ENCODE peak calls at places on chromosomes 5 and 9, in five cellular contexts. One of them, this sample, is unnamed.

GRCh38 chr5:1444361-1445189 is 665 bp downstream of the SLC6A3 start:
- DNase-seq in IMR-90: no peak
- DNase-seq in neuronal stem cell: no peak
- DNase-seq in mesendoderm: no peak
- DNase-seq in trophoblast cell: no peak
- DNase-seq in this sample: no peak

GRCh38 chr9:95305770-95306492 is 11.6 kb downstream of the FANCC start:
- DNase-seq in IMR-90: peak; percentile 55
- DNase-seq in neuronal stem cell: no peak
- DNase-seq in mesendoderm: no peak
- DNase-seq in trophoblast cell: no peak
- DNase-seq in this sample: no peak

GRCh38 chr9:36400332-36401178 is 486 bp upstream of the RNF38 start:
- DNase-seq in IMR-90: peak; percentile 75
- DNase-seq in neuronal stem cell: peak; percentile 84
- DNase-seq in mesendoderm: peak; percentile 92
- DNase-seq in trophoblast cell: peak; percentile 95
- DNase-seq in this sample: peak; percentile 84

GRCh38 chr5:122704247-122705036 is 70.4 kb upstream of the SNX2 start:
- DNase-seq in IMR-90: peak; percentile 67
- DNase-seq in neuronal stem cell: no peak
- DNase-seq in mesendoderm: peak; percentile 58
- DNase-seq in trophoblast cell: no peak
- DNase-seq in this sample: no peak

GRCh38 chr5:7802855-7803254 is 48.1 kb downstream of the CFAP90 start:
- DNase-seq in IMR-90: no peak
- DNase-seq in neuronal stem cell: no peak
- DNase-seq in mesendoderm: no peak
- DNase-seq in trophoblast cell: peak; percentile 78
- DNase-seq in this sample: no peak

GRCh38 chr5:108251350-108251749 is 130.5 kb downstream of the FBXL17 start:
- DNase-seq in IMR-90: peak; percentile 12
- DNase-seq in neuronal stem cell: no peak
- DNase-seq in mesendoderm: no peak
- DNase-seq in trophoblast cell: no peak
- DNase-seq in this sample: no peak

GRCh38 chr9:109497193-109498165 is 628 bp downstream of the PTPN3 start:
- DNase-seq in IMR-90: no peak
- DNase-seq in neuronal stem cell: no peak
- DNase-seq in mesendoderm: no peak
- DNase-seq in trophoblast cell: no peak
- DNase-seq in this sample: no peak

GRCh38 chr5:168227973-168228615 is 63.4 kb upstream of the WWC1 start:
- DNase-seq in IMR-90: no peak
- DNase-seq in neuronal stem cell: no peak
- DNase-seq in mesendoderm: no peak
- DNase-seq in trophoblast cell: no peak
- DNase-seq in this sample: no peak

GRCh38 chr5:60823574-60823973 is 20.5 kb downstream of the ELOVL7 start:
- DNase-seq in IMR-90: no peak
- DNase-seq in neuronal stem cell: no peak
- DNase-seq in mesendoderm: no peak
- DNase-seq in trophoblast cell: no peak
- DNase-seq in this sample: no peak

GRCh38 chr5:96569332-96569731 is 92.8 kb upstream of the CAST start:
- DNase-seq in IMR-90: no peak
- DNase-seq in neuronal stem cell: no peak
- DNase-seq in mesendoderm: no peak
- DNase-seq in trophoblast cell: no peak
- DNase-seq in this sample: no peak

GRCh38 chr5:96569770-96570169 is 92.4 kb upstream of the CAST start:
- DNase-seq in IMR-90: no peak
- DNase-seq in neuronal stem cell: no peak
- DNase-seq in mesendoderm: no peak
- DNase-seq in trophoblast cell: no peak
- DNase-seq in this sample: no peak

GRCh38 chr5:96572864-96573512 is 89.2 kb upstream of the CAST start:
- DNase-seq in IMR-90: peak; percentile 99
- DNase-seq in neuronal stem cell: no peak
- DNase-seq in mesendoderm: no peak
- DNase-seq in trophoblast cell: no peak
- DNase-seq in this sample: no peak

GRCh38 chr5:96577909-96578308 is 84.3 kb upstream of the CAST start:
- DNase-seq in IMR-90: peak; percentile 82
- DNase-seq in neuronal stem cell: no peak
- DNase-seq in mesendoderm: no peak
- DNase-seq in trophoblast cell: no peak
- DNase-seq in this sample: no peak

GRCh38 chr5:96573513-96573894 is 88.7 kb upstream of the CAST start:
- DNase-seq in IMR-90: no peak
- DNase-seq in neuronal stem cell: no peak
- DNase-seq in mesendoderm: no peak
- DNase-seq in trophoblast cell: no peak
- DNase-seq in this sample: no peak
- H2AK5ac ChIP-seq in IMR-90: peak overlapping the region; percentile 89
- H2AK5ac ChIP-seq in neuronal stem cell: no peak overlapping the region
- H2AK5ac ChIP-seq in mesendoderm: no peak overlapping the region
- H2AK5ac ChIP-seq in trophoblast cell: no peak overlapping the region
- H2AK5ac ChIP-seq in this sample: no peak overlapping the region

DNA sequence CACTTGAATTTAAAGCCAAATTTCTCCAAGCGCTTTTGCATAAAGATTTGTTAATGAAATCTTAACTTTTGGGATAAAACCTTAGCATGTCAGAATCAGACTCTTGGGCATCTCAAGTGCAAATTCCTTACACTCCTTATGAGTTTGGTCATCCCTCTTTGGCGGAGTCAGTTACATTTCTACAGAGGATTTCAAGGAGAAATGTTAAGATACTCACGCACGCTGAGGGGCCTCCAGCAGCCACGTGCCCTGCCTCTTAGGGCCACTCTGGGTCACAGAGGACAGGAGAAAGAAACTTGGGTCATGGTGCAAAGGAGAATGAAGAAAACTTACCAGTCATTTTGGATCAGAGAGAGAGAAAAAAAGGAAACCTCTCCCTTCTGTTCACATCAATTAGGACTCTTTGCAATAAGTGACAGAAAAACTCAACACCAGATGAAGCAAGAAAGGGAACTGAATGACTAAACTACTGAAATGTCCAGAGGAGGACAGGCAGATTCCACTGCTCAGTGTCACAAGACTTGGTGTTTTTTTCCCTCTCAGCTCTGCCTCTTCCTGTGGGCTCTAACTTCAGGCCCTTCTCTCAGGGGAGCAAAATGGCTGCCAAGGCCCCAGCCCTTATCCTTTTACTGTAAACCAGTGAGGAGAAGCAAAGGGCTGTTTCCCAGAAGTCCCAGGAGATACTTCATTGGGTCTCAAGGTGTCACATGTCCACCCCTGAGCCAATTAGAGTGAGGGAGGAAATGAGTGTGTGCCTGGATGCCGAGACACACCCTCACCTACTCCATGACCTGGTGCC is 63.3 kb upstream of the NFIL3 start:
- DNase-seq in IMR-90: peak; percentile 68
- DNase-seq in neuronal stem cell: no peak
- DNase-seq in mesendoderm: peak; percentile 23
- DNase-seq in trophoblast cell: peak; percentile 35
- DNase-seq in this sample: no peak
- H2AK5ac ChIP-seq in IMR-90: peak overlapping the region; percentile 78
- H2AK5ac ChIP-seq in neuronal stem cell: no peak overlapping the region
- H2AK5ac ChIP-seq in mesendoderm: no peak overlapping the region
- H2AK5ac ChIP-seq in trophoblast cell: no peak overlapping the region
- H2AK5ac ChIP-seq in this sample: no peak overlapping the region

DNA sequence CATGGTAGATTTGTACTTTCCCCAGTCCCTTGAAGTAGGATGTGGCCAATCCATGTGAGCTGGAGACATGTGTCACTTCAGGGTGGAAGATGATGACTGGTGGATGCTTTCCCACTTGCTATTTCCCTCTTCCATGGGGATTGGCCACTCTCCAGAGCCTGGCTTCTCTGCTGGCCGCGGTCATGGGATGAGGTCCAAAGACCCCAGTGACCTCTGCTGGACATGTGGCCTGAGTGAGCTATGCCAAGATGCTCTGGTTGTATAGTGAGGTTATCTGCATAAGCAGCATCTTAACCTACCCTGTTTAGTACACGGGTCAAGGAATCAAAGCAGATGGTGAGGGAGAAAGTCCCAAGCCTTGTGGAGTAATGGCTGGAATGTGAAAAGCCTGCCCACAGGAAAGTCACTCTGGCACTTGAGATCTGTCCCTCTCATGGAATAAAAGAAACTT is 47.1 kb downstream of the SH3PXD2B start:
- DNase-seq in IMR-90: peak; percentile 55
- DNase-seq in neuronal stem cell: no peak
- DNase-seq in mesendoderm: no peak
- DNase-seq in trophoblast cell: no peak
- DNase-seq in this sample: no peak
- H2AK5ac ChIP-seq in IMR-90: no peak overlapping the region
- H2AK5ac ChIP-seq in neuronal stem cell: no peak overlapping the region
- H2AK5ac ChIP-seq in mesendoderm: no peak overlapping the region
- H2AK5ac ChIP-seq in trophoblast cell: no peak overlapping the region
- H2AK5ac ChIP-seq in this sample: no peak overlapping the region

DNA sequence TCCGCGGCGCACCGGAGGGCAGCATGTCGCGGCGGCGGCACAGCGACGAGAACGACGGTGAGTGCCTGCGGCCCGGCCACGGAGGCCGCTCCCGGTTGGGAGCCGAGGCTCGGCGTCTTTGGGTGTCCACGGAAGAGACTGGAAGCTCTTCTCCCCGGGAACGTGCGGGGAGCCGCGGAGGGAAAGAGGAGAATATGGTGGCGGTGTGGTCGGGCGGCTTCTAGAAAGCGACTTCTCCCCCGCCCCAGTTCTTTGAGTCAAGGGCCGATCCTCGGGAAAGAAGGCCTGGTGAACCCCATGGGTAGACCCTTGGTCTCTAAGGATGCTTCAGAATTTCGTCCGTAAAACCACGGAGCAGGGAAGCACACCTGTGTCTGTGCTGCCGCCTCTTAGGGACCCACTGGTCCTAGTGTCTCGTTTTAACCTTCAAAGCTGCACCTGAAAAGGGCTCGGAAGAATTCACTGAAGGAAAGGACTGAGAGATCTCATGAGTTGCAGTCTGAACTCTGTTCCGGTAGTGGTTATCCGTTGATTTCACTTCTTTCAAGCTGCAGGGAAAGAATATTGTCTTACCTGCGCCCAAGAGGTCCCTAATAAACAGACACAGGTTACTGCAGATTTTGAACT is 351 bp downstream of the NCBP1 start:
- DNase-seq in IMR-90: peak; percentile 5
- DNase-seq in neuronal stem cell: no peak
- DNase-seq in mesendoderm: no peak
- DNase-seq in trophoblast cell: no peak
- DNase-seq in this sample: no peak
- H2AK5ac ChIP-seq in IMR-90: peak overlapping the region; percentile 57
- H2AK5ac ChIP-seq in neuronal stem cell: peak overlapping the region; percentile 44
- H2AK5ac ChIP-seq in mesendoderm: no peak overlapping the region
- H2AK5ac ChIP-seq in trophoblast cell: peak overlapping the region; percentile 6
- H2AK5ac ChIP-seq in this sample: no peak overlapping the region

DNA sequence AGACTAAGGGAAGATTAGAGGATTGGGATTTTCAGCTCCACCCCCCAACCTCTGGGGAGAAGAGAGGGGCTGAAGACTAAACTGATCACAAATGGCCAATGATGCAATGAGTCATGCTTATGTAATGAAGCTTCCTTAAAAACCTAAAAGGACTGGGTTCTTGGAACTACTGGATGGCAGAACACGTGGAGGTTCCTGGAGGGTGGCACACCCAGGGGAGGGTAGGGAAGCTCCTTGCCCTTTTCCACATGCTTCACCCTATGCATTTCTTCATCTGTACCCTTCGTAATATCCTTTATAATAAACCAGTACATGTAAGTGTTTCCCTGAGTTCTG is 48.6 kb downstream of the ARHGEF28 start:
- DNase-seq in IMR-90: no peak
- DNase-seq in neuronal stem cell: no peak
- DNase-seq in mesendoderm: peak; percentile 24
- DNase-seq in trophoblast cell: no peak
- DNase-seq in this sample: no peak
- H2AK5ac ChIP-seq in IMR-90: peak overlapping the region; percentile 92
- H2AK5ac ChIP-seq in neuronal stem cell: no peak overlapping the region
- H2AK5ac ChIP-seq in mesendoderm: no peak overlapping the region
- H2AK5ac ChIP-seq in trophoblast cell: no peak overlapping the region
- H2AK5ac ChIP-seq in this sample: no peak overlapping the region

GRCh38 chr9:125559894-125560293 is 147.1 kb downstream of the MAPKAP1 start:
- DNase-seq in IMR-90: no peak
- DNase-seq in neuronal stem cell: no peak
- DNase-seq in mesendoderm: no peak
- DNase-seq in trophoblast cell: no peak
- DNase-seq in this sample: no peak

GRCh38 chr9:125561497-125562148 is 145.4 kb downstream of the MAPKAP1 start:
- DNase-seq in IMR-90: no peak
- DNase-seq in neuronal stem cell: no peak
- DNase-seq in mesendoderm: no peak
- DNase-seq in trophoblast cell: no peak
- DNase-seq in this sample: no peak

GRCh38 chr9:125559194-125559593 is 147.8 kb downstream of the MAPKAP1 start:
- DNase-seq in IMR-90: no peak
- DNase-seq in neuronal stem cell: no peak
- DNase-seq in mesendoderm: no peak
- DNase-seq in trophoblast cell: no peak
- DNase-seq in this sample: no peak

GRCh38 chr9:125556046-125556445 is 151.0 kb downstream of the MAPKAP1 start:
- DNase-seq in IMR-90: no peak
- DNase-seq in neuronal stem cell: no peak
- DNase-seq in mesendoderm: no peak
- DNase-seq in trophoblast cell: no peak
- DNase-seq in this sample: no peak

DNA sequence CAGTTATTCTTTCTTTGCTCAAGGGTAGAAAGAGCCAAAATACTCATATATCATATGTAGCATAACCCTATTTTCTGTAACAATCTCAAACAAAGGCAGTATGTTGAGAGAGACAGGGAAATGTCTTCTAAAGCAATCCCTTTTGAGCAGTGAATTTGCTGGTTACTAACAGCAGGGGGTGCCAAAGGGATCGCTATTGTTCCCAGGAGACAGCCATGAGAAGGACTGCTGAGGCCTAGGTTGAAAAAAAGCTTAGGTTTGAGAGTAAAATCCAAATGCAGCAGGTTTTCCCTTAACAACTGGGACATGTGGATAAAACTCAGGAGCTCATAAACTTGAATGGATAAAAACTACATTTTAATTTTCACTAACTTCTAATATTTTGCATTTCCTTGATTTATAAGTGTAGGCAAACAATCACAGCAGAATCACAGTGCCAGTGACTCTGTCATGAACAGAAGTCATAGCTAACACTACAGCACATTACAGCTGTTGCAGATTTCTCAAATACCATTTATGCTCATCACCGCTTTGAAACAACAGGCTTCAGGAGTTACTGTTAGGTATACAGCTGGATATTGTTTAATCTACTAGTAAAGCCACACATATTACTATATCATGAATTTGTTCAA is 148.4 kb downstream of the MAPKAP1 start:
- DNase-seq in IMR-90: peak; percentile 83
- DNase-seq in neuronal stem cell: peak; percentile 66
- DNase-seq in mesendoderm: peak; percentile 89
- DNase-seq in trophoblast cell: peak; percentile 58
- DNase-seq in this sample: peak; percentile 63
- H2AK5ac ChIP-seq in IMR-90: no peak overlapping the region
- H2AK5ac ChIP-seq in neuronal stem cell: no peak overlapping the region
- H2AK5ac ChIP-seq in mesendoderm: no peak overlapping the region
- H2AK5ac ChIP-seq in trophoblast cell: no peak overlapping the region
- H2AK5ac ChIP-seq in this sample: no peak overlapping the region

GRCh38 chr5:177446184-177447065 is at the start of gene PRR7:
- DNase-seq in IMR-90: peak; percentile 64
- DNase-seq in neuronal stem cell: peak; percentile 69
- DNase-seq in mesendoderm: peak; percentile 64
- DNase-seq in trophoblast cell: no peak
- DNase-seq in this sample: peak; percentile 61
- H2AK5ac ChIP-seq in IMR-90: peak within 1 kb of the TSS; percentile 82
- H2AK5ac ChIP-seq in neuronal stem cell: peak within 1 kb of the TSS; percentile 96
- H2AK5ac ChIP-seq in mesendoderm: no peak within 1 kb of the TSS
- H2AK5ac ChIP-seq in trophoblast cell: no peak within 1 kb of the TSS
- H2AK5ac ChIP-seq in this sample: no peak within 1 kb of the TSS

GRCh38 chr5:37665889-37666288 is 174.0 kb downstream of the GDNF start:
- DNase-seq in IMR-90: no peak
- DNase-seq in neuronal stem cell: no peak
- DNase-seq in mesendoderm: no peak
- DNase-seq in trophoblast cell: no peak
- DNase-seq in this sample: no peak
- H2AK5ac ChIP-seq in IMR-90: peak overlapping the region; percentile 37
- H2AK5ac ChIP-seq in neuronal stem cell: no peak overlapping the region
- H2AK5ac ChIP-seq in mesendoderm: no peak overlapping the region
- H2AK5ac ChIP-seq in trophoblast cell: no peak overlapping the region
- H2AK5ac ChIP-seq in this sample: no peak overlapping the region